ENCODE peak calls at places on chromosomes 12 and 14, in four cellular contexts. One of them, this sample, is unnamed.
A peak's percentile ranks its signal among the peaks of the same experiment; 100 is the strongest.

GRCh38 chr14:25231006-25231405 is 181.1 kb upstream of the STXBP6 start:
- DNase-seq in H1: no peak
- DNase-seq in uterus: no peak
- DNase-seq in A549: no peak
- DNase-seq in this sample: peak; percentile 31

GRCh38 chr12:66775941-66776340 is 97.1 kb upstream of the GRIP1 start:
- DNase-seq in H1: no peak
- DNase-seq in uterus: no peak
- DNase-seq in A549: no peak
- DNase-seq in this sample: no peak

GRCh38 chr12:3680919-3681594 is 71.9 kb downstream of the CRACR2A start:
- DNase-seq in H1: no peak
- DNase-seq in uterus: no peak
- DNase-seq in A549: no peak
- DNase-seq in this sample: peak; percentile 64

GRCh38 chr12:108371801-108372344 is 32.8 kb upstream of the CMKLR1 start:
- DNase-seq in H1: no peak
- DNase-seq in uterus: no peak
- DNase-seq in A549: no peak
- DNase-seq in this sample: no peak

GRCh38 chr14:105908481-105908911 is 382.1 kb downstream of the TMEM121 start:
- DNase-seq in H1: no peak
- DNase-seq in A549: no peak
- DNase-seq in uterus: no peak
- DNase-seq in this sample: no peak

GRCh38 chr14:81269100-81269978 is 48.6 kb upstream of the GTF2A1 start:
- DNase-seq in A549: peak; percentile 68
- DNase-seq in H1: no peak
- DNase-seq in uterus: peak; percentile 25
- DNase-seq in this sample: no peak

GRCh38 chr12:26848156-26848825 is 15.3 kb upstream of the ITPR2 start:
- DNase-seq in H1: no peak
- DNase-seq in uterus: no peak
- DNase-seq in A549: no peak
- DNase-seq in this sample: no peak

GRCh38 chr12:124379938-124380754 is 85.3 kb downstream of the RFLNA start:
- DNase-seq in uterus: peak; percentile 83
- DNase-seq in H1: no peak
- DNase-seq in A549: peak; percentile 85
- DNase-seq in this sample: peak; percentile 50

GRCh38 chr12:58349161-58349560 is 407.8 kb downstream of the ATP23 start:
- DNase-seq in uterus: no peak
- DNase-seq in H1: no peak
- DNase-seq in A549: no peak
- DNase-seq in this sample: no peak

GRCh38 chr14:35438910-35439713 is 34.6 kb upstream of the NFKBIA start:
- DNase-seq in H1: no peak
- DNase-seq in A549: peak; percentile 22
- DNase-seq in uterus: no peak
- DNase-seq in this sample: no peak

GRCh38 chr12:109781668-109782321 is 51.4 kb downstream of the TRPV4 start:
- DNase-seq in uterus: no peak
- DNase-seq in H1: no peak
- DNase-seq in A549: no peak
- DNase-seq in this sample: no peak

GRCh38 chr14:32087173-32087861 is 10.2 kb downstream of the ARHGAP5 start:
- DNase-seq in A549: peak; percentile 78
- DNase-seq in H1: no peak
- DNase-seq in uterus: no peak
- DNase-seq in this sample: no peak

GRCh38 chr12:106030210-106031175 is 108.3 kb downstream of the NUAK1 start:
- DNase-seq in uterus: peak; percentile 26
- DNase-seq in H1: no peak
- DNase-seq in A549: peak; percentile 83
- DNase-seq in this sample: no peak

GRCh38 chr14:99035712-99036593 is 236.0 kb downstream of the BCL11B start:
- DNase-seq in H1: peak; percentile 47
- DNase-seq in uterus: peak; percentile 74
- DNase-seq in A549: peak; percentile 79
- DNase-seq in this sample: peak; percentile 42

GRCh38 chr14:104276435-104276834 is 138.0 kb downstream of the KIF26A start:
- DNase-seq in uterus: no peak
- DNase-seq in A549: no peak
- DNase-seq in H1: no peak
- DNase-seq in this sample: peak; percentile 4

GRCh38 chr14:72515779-72516770 is 377.8 kb downstream of the DPF3 start:
- DNase-seq in H1: no peak
- DNase-seq in A549: peak; percentile 22
- DNase-seq in uterus: peak; percentile 21
- DNase-seq in this sample: no peak

GRCh38 chr12:54126696-54127537 is 61.9 kb downstream of the SMUG1 start:
- DNase-seq in H1: no peak
- DNase-seq in uterus: peak; percentile 54
- DNase-seq in A549: no peak
- DNase-seq in this sample: peak; percentile 76

GRCh38 chr12:12528361-12529092 is 34.1 kb downstream of the DUSP16 start:
- DNase-seq in uterus: no peak
- DNase-seq in A549: no peak
- DNase-seq in H1: no peak
- DNase-seq in this sample: no peak

GRCh38 chr12:65699251-65699650 is 125.0 kb upstream of the HMGA2 start:
- DNase-seq in A549: peak; percentile 39
- DNase-seq in H1: no peak
- DNase-seq in uterus: no peak
- DNase-seq in this sample: no peak

GRCh38 chr12:128114485-128114884 is 152.5 kb upstream of the TMEM132C start:
- DNase-seq in A549: no peak
- DNase-seq in H1: no peak
- DNase-seq in uterus: no peak
- DNase-seq in this sample: no peak

GRCh38 chr12:85279449-85280137 is 427 bp upstream of the ALX1 start:
- DNase-seq in A549: no peak
- DNase-seq in H1: no peak
- DNase-seq in uterus: no peak
- DNase-seq in this sample: no peak

GRCh38 chr14:35362911-35363374 is 41.6 kb downstream of the NFKBIA start:
- DNase-seq in A549: no peak
- DNase-seq in uterus: no peak
- DNase-seq in H1: no peak
- DNase-seq in this sample: no peak

GRCh38 chr14:57275023-57275664 is 6.4 kb downstream of the AP5M1 start:
- DNase-seq in A549: no peak
- DNase-seq in H1: no peak
- DNase-seq in uterus: no peak
- DNase-seq in this sample: no peak

GRCh38 chr14:65361920-65362319 is 50.6 kb upstream of the FUT8 start:
- DNase-seq in H1: no peak
- DNase-seq in uterus: no peak
- DNase-seq in A549: no peak
- DNase-seq in this sample: peak; percentile 60

GRCh38 chr14:39368261-39368959 is 63.8 kb downstream of the FBXO33 start:
- DNase-seq in A549: peak; percentile 77
- DNase-seq in H1: peak; percentile 47
- DNase-seq in uterus: peak; percentile 33
- DNase-seq in this sample: peak; percentile 42

GRCh38 chr14:30227871-30228270 is 300.2 kb upstream of the PRKD1 start:
- DNase-seq in uterus: peak; percentile 18
- DNase-seq in A549: no peak
- DNase-seq in H1: no peak
- DNase-seq in this sample: no peak

GRCh38 chr12:103840399-103840880 is 594 bp downstream of the NT5DC3 start:
- DNase-seq in uterus: peak; percentile 69
- DNase-seq in H1: no peak
- DNase-seq in A549: peak; percentile 40
- DNase-seq in this sample: no peak

GRCh38 chr14:43901950-43902349 is 605.1 kb downstream of the FSCB start:
- DNase-seq in uterus: no peak
- DNase-seq in A549: no peak
- DNase-seq in H1: no peak
- DNase-seq in this sample: no peak

GRCh38 chr12:112924986-112925385 is 13.3 kb upstream of the OAS3 start:
- DNase-seq in H1: no peak
- DNase-seq in A549: no peak
- DNase-seq in uterus: no peak
- DNase-seq in this sample: no peak

GRCh38 chr14:51224551-51224950 is 15.5 kb upstream of the TMX1 start:
- DNase-seq in uterus: no peak
- DNase-seq in A549: no peak
- DNase-seq in H1: no peak
- DNase-seq in this sample: no peak

GRCh38 chr12:65998031-65998430 is 132.5 kb downstream of the LLPH start:
- DNase-seq in A549: no peak
- DNase-seq in uterus: no peak
- DNase-seq in H1: no peak
- DNase-seq in this sample: no peak

GRCh38 chr12:105235747-105236476 is at the start of gene APPL2:
- DNase-seq in uterus: peak; percentile 90
- DNase-seq in H1: no peak
- DNase-seq in A549: peak; percentile 91
- DNase-seq in this sample: peak; percentile 91

GRCh38 chr12:124363376-124363965 is 68.6 kb downstream of the RFLNA start:
- DNase-seq in A549: no peak
- DNase-seq in uterus: no peak
- DNase-seq in H1: no peak
- DNase-seq in this sample: no peak

GRCh38 chr14:100824156-100824555 is 1.8 kb upstream of the MEG3 start:
- DNase-seq in H1: no peak
- DNase-seq in A549: no peak
- DNase-seq in uterus: peak; percentile 28
- DNase-seq in this sample: no peak

GRCh38 chr12:127273621-127274020 is 993.3 kb upstream of the TMEM132C start:
- DNase-seq in A549: no peak
- DNase-seq in uterus: no peak
- DNase-seq in H1: no peak
- DNase-seq in this sample: no peak

GRCh38 chr12:67651380-67651695 is 2.8 kb downstream of the DYRK2 start:
- DNase-seq in A549: peak; percentile 46
- DNase-seq in H1: no peak
- DNase-seq in uterus: no peak
- DNase-seq in this sample: no peak

GRCh38 chr12:105946541-105946940 is 192.2 kb downstream of the NUAK1 start:
- DNase-seq in H1: no peak
- DNase-seq in A549: no peak
- DNase-seq in uterus: peak; percentile 37
- DNase-seq in this sample: no peak

DNA sequence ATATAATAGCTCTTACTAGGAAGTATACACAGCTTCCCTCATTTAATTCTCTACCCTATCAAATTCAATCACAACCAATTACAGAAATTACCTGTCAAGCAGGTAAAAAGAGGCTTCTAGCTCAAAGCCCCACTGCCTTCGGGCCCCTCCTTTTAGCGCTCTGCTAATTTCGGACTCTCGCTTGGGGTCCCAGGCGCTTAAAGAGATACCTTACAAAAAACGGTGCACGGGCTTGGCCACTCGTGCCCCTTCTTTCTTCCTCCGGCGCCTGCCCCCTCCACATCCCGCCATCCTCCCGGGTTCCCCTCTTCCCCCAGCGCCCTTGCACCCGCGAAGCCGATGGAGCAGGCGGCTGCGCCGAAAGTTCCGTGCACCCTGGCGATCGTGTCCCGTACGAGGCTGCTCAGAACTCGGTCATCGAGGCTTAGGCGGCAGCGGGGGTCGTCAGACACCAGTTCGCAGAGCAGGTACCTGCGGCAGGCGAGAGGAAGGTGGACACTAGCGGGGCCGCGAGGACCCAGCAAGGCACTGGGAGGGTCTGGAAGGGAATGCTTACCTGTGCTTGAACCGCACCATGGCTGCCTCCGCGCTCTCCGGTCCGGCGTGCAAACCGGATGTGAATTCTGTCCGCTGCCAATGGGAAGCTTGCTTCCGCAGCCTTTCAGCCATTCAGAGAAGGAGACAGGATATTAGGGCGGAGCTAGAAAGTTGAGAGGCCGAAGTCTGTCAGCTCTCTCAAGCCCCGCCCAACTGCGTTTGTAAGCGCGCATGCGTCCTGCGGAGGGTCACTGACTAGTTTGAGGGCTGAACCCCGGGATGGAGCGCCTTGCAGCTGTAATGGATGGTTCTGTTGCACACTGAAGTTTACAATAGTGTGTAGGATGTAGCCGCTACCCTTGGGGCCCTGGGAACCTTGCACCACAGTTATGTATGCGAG is at the start of gene POP5:
- DNase-seq in A549: peak; percentile 98
- DNase-seq in H1: peak; percentile 94
- DNase-seq in uterus: peak; percentile 97
- DNase-seq in this sample: peak; percentile 98
- TF ChIP-seq POLR2A in A549: peak; percentile 88
- TF ChIP-seq POLR2A in H1: peak; percentile 59
- TF ChIP-seq POLR2A in uterus: peak; percentile 19
- TF ChIP-seq POLR2A in this sample: no peak

GRCh38 chr14:69152944-69153847 is at the start of gene DCAF5:
- DNase-seq in A549: peak; percentile 93
- DNase-seq in uterus: peak; percentile 95
- DNase-seq in H1: peak; percentile 77
- DNase-seq in this sample: peak; percentile 95
- TF ChIP-seq POLR2A in A549: peak; percentile 71
- TF ChIP-seq POLR2A in uterus: peak; percentile 80
- TF ChIP-seq POLR2A in H1: no peak
- TF ChIP-seq POLR2A in this sample: no peak

DNA sequence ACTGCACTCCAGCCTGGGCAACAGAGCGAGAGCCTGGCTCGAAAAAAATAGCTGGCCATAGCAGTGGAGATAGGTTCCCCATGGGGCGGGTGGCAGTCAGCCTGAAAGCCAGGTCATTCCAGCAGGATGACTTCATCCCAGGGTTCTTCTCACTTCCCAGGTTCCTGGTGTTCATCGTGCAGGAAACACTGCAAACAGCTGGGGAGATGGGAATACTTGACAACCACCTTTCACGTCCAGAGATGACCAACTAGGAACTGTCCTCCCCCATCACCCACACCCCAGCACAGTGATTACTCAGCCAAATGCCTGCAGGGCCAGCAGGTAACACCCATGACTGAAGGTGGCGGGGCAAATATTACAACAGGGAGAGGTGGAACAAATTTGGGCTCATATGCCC is 1.7 kb downstream of the VSIG10 start:
- DNase-seq in H1: no peak
- DNase-seq in uterus: no peak
- DNase-seq in A549: peak; percentile 49
- DNase-seq in this sample: no peak
- TF ChIP-seq POLR2A in H1: no peak
- TF ChIP-seq POLR2A in uterus: no peak
- TF ChIP-seq POLR2A in A549: no peak
- TF ChIP-seq POLR2A in this sample: no peak

GRCh38 chr14:75094896-75095295 is 25.5 kb downstream of the ZC2HC1C start:
- DNase-seq in H1: no peak
- DNase-seq in A549: no peak
- DNase-seq in uterus: no peak
- DNase-seq in this sample: no peak
- TF ChIP-seq POLR2A in H1: no peak
- TF ChIP-seq POLR2A in A549: no peak
- TF ChIP-seq POLR2A in uterus: no peak
- TF ChIP-seq POLR2A in this sample: no peak

GRCh38 chr12:79690606-79691298 is at the start of gene PAWR:
- DNase-seq in uterus: peak; percentile 71
- DNase-seq in H1: peak; percentile 63
- DNase-seq in A549: peak; percentile 89
- DNase-seq in this sample: peak; percentile 83
- TF ChIP-seq POLR2A in uterus: no peak
- TF ChIP-seq POLR2A in H1: peak; percentile 62
- TF ChIP-seq POLR2A in A549: peak; percentile 75
- TF ChIP-seq POLR2A in this sample: no peak

This sample was measured in stomach.